ENCODE peak calls at places on chromosomes 5 and 9, in six cellular contexts. Q is right lobe of liver; C is kidney tubule cell; W is activated T-helper 1 cell treated with anti-CD3 and anti-CD28 coated beads, Interleukin-2, amount 50 U/mL, for 16 hours; Y is lung; O is fibroblast of gingiva. D is an unnamed sample.

GRCh38 chr5:14900661-14901461 is 29.3 kb upstream of the ANKH start:
- DNase-seq in Q (no peak), C (no peak), W (no peak), Y (peak), O (peak), D (no peak)

GRCh38 chr5:54415896-54416640 is 39.4 kb upstream of the HSPB3 start:
- DNase-seq in Q (no peak), C (peak), W (no peak), Y (no peak), O (no peak), D (peak)

GRCh38 chr5:74206571-74207550 is 433.7 kb downstream of the ENC1 start:
- DNase-seq in Q (no peak), C (peak), W (no peak), Y (peak), O (peak), D (no peak)

GRCh38 chr5:125065114-125065513 is 318.7 kb upstream of the ZNF608 start:
- DNase-seq in Q (no peak), C (peak), W (no peak), Y (no peak), O (no peak), D (no peak)

GRCh38 chr5:40400245-40400644 is 279.5 kb upstream of the PTGER4 start:
- DNase-seq in Q (no peak), C (no peak), W (no peak), Y (no peak), O (no peak), D (no peak)

GRCh38 chr9:64773491-64773931 is 511.5 kb downstream of the FOXD4L5 start:
- DNase-seq in Q (no peak), C (peak), W (no peak), Y (no peak), O (no peak), D (peak)

GRCh38 chr9:90029996-90030395 is 425.2 kb downstream of the GADD45G start:
- DNase-seq in Q (no peak), C (peak), W (no peak), Y (no peak), O (no peak), D (no peak)

GRCh38 chr5:36573441-36573840 is 33.0 kb upstream of the SLC1A3 start:
- DNase-seq in Q (no peak), C (peak), W (no peak), Y (no peak), O (no peak), D (no peak)

GRCh38 chr5:111655169-111655924 is 101.6 kb downstream of the NREP start:
- DNase-seq in Q (no peak), C (peak), W (no peak), Y (no peak), O (peak), D (no peak)

GRCh38 chr9:112601646-112602045 is 115.0 kb downstream of the KIAA1958 start:
- DNase-seq in Q (no peak), C (peak), W (no peak), Y (no peak), O (no peak), D (no peak)

GRCh38 chr5:180644825-180645608 is 4.4 kb downstream of the FLT4 start:
- DNase-seq in Q (peak), C (no peak), W (no peak), Y (no peak), O (no peak), D (no peak)

GRCh38 chr5:58462623-58463230 is 2.8 kb upstream of the PLK2 start:
- DNase-seq in Q (no peak), C (peak), W (no peak), Y (peak), O (peak), D (peak)

GRCh38 chr5:5221731-5222130 is 81.6 kb downstream of the ADAMTS16 start:
- DNase-seq in Q (no peak), C (peak), W (no peak), Y (no peak), O (no peak), D (no peak)

GRCh38 chr5:68246802-68247201 is 31.2 kb downstream of the PIK3R1 start:
- DNase-seq in Q (no peak), C (no peak), W (no peak), Y (no peak), O (no peak), D (no peak)

GRCh38 chr5:16291894-16292293 is 112.3 kb upstream of the MARCHF11 start:
- DNase-seq in Q (no peak), C (no peak), W (no peak), Y (no peak), O (no peak), D (no peak)

GRCh38 chr5:18850159-18850558 is 1137.8 kb downstream of the CDH18 start:
- DNase-seq in Q (no peak), C (no peak), W (no peak), Y (no peak), O (no peak), D (no peak)

GRCh38 chr5:174312641-174313040 is 267.1 kb downstream of the NSG2 start:
- DNase-seq in Q (no peak), C (no peak), W (no peak), Y (no peak), O (no peak), D (no peak)

GRCh38 chr5:151480384-151480783 is 33.0 kb downstream of the SLC36A1 start:
- DNase-seq in Q (no peak), C (no peak), W (no peak), Y (no peak), O (no peak), D (no peak)

GRCh38 chr5:53339962-53340540 is 140.4 kb upstream of the FST start:
- DNase-seq in Q (no peak), C (no peak), W (no peak), Y (no peak), O (no peak), D (no peak)

GRCh38 chr9:83267741-83268140 is 204.8 kb upstream of the RASEF start:
- DNase-seq in Q (no peak), C (no peak), W (no peak), Y (no peak), O (no peak), D (no peak)

GRCh38 chr9:35996358-35996970 is 38.5 kb upstream of the OR2S2 start:
- DNase-seq in Q (no peak), C (peak), W (no peak), Y (peak), O (no peak), D (peak)

GRCh38 chr5:116872986-116873385 is 298.4 kb upstream of the SEMA6A start:
- DNase-seq in Q (no peak), C (no peak), W (no peak), Y (no peak), O (no peak), D (no peak)

GRCh38 chr9:89380437-89381307 is 62.4 kb downstream of the SECISBP2 start:
- DNase-seq in Q (no peak), C (peak), W (no peak), Y (no peak), O (no peak), D (no peak)

GRCh38 chr5:9467199-9468069 is 78.4 kb downstream of the SEMA5A start:
- DNase-seq in Q (no peak), C (no peak), W (no peak), Y (no peak), O (peak), D (no peak)

D was measured in MM.1S.